ENCODE peak calls at places on chromosome 9, in five cellular contexts. S, O, Y, P and N are unnamed samples.

GRCh38 chr9:14722391-14723035 is at the start of gene CER1:
- DNase-seq in P (no peak), O (no peak), S (no peak), Y (no peak), N (no peak)

GRCh38 chr9:126676102-126676684 is 62.5 kb downstream of the LMX1B start:
- DNase-seq in Y (no peak), P (no peak), S (no peak), O (no peak), N (no peak)

GRCh38 chr9:95316794-95317118 is 753 bp downstream of the FANCC start:
- DNase-seq in P (peak), O (peak), S (peak), Y (peak), N (peak)

GRCh38 chr9:37371565-37372464 is 50.7 kb upstream of the GRHPR start:
- DNase-seq in Y (no peak), P (peak), O (no peak), S (no peak), N (peak)

GRCh38 chr9:22216730-22217160 is 207.6 kb upstream of the CDKN2B start:
- DNase-seq in P (peak), O (peak), Y (no peak), S (no peak), N (peak)

GRCh38 chr9:88875394-88875793 is 115.9 kb upstream of the S1PR3 start:
- DNase-seq in P (no peak), S (no peak), O (no peak), Y (no peak), N (no peak)

GRCh38 chr9:29564564-29564963 is 1991.3 kb upstream of the C9orf72 start:
- DNase-seq in O (no peak), P (peak), S (no peak), Y (no peak), N (no peak)

GRCh38 chr9:63816742-63817621 is 1468.0 kb downstream of the FOXD4L5 start:
- DNase-seq in O (no peak), Y (peak), P (peak), S (peak), N (peak)

GRCh38 chr9:111148390-111148993 is 110.2 kb upstream of the LPAR1 start:
- DNase-seq in P (peak), S (no peak), Y (no peak), O (no peak), N (peak)

GRCh38 chr9:74958587-74958986 is 5.9 kb upstream of the C9orf40 start:
- DNase-seq in Y (no peak), P (no peak), S (no peak), O (no peak), N (no peak)

GRCh38 chr9:31183866-31184265 is 1200.6 kb upstream of the ACO1 start:
- DNase-seq in Y (no peak), P (no peak), O (no peak), S (no peak), N (no peak)

GRCh38 chr9:4077499-4078102 is 222.3 kb downstream of the GLIS3 start:
- DNase-seq in O (peak), S (peak), Y (peak), P (peak), N (peak)

GRCh38 chr9:131545786-131546335 is 538 bp downstream of the PRRT1B start:
- DNase-seq in Y (no peak), O (no peak), S (no peak), P (no peak), N (no peak)

GRCh38 chr9:99607852-99608448 is 213.7 kb upstream of the NR4A3 start:
- DNase-seq in P (no peak), O (no peak), S (no peak), Y (no peak), N (no peak)

GRCh38 chr9:122217640-122218039 is 11.1 kb downstream of the LHX6 start:
- DNase-seq in O (no peak), P (no peak), Y (no peak), S (no peak), N (no peak)

GRCh38 chr9:122875523-122875922 is 29.6 kb downstream of the RC3H2 start:
- DNase-seq in O (no peak), Y (no peak), S (no peak), P (no peak), N (no peak)

GRCh38 chr9:85258823-85259370 is 482.9 kb downstream of the AGTPBP1 start:
- DNase-seq in S (no peak), P (peak), O (peak), Y (peak), N (peak)

GRCh38 chr9:78598120-78598519 is 301.2 kb downstream of the PSAT1 start:
- DNase-seq in P (no peak), Y (no peak), O (no peak), S (no peak), N (no peak)

GRCh38 chr9:38318755-38319495 is 73.6 kb upstream of the ALDH1B1 start:
- DNase-seq in Y (peak), S (no peak), O (no peak), P (peak), N (peak)

GRCh38 chr9:116336133-116336862 is 182.7 kb downstream of the PAPPA start:
- DNase-seq in O (no peak), P (peak), Y (no peak), S (no peak), N (peak)

GRCh38 chr9:76290555-76290954 is 103.7 kb downstream of the RFK start:
- DNase-seq in O (no peak), P (no peak), Y (no peak), S (no peak), N (no peak)

GRCh38 chr9:131361202-131361833 is 32.6 kb upstream of the PRRC2B start:
- DNase-seq in P (peak), S (peak), O (no peak), Y (peak), N (no peak)

GRCh38 chr9:134995792-134996120 is 78.0 kb upstream of the FCN1 start:
- DNase-seq in O (no peak), S (no peak), Y (no peak), P (no peak), N (no peak)

GRCh38 chr9:21305213-21305612 is at the start of gene IFNA5:
- DNase-seq in O (no peak), P (no peak), Y (no peak), S (no peak), N (no peak)

GRCh38 chr9:21558627-21559401 is 76.7 kb upstream of the IFNE start:
- DNase-seq in O (no peak), Y (no peak), P (peak), S (no peak), N (peak)

GRCh38 chr9:127583605-127584053 is 28.4 kb upstream of the STXBP1 start:
- DNase-seq in P (peak), Y (no peak), S (no peak), O (no peak), N (peak)

GRCh38 chr9:38634315-38634714 is 13.9 kb upstream of the ANKRD18A start:
- DNase-seq in O (no peak), Y (no peak), S (no peak), P (no peak), N (no peak)

GRCh38 chr9:134340475-134341186 is 14.4 kb downstream of the RXRA start:
- DNase-seq in S (peak), P (no peak), Y (no peak), O (no peak), N (no peak)

GRCh38 chr9:76926324-76926731 is 20.4 kb upstream of the PRUNE2 start:
- DNase-seq in O (no peak), Y (no peak), S (no peak), P (peak), N (peak)

GRCh38 chr9:21392270-21392669 is 7.1 kb upstream of the IFNA2 start:
- DNase-seq in Y (no peak), P (peak), O (peak), S (no peak), N (peak)

GRCh38 chr9:90433398-90433890 is 209.2 kb downstream of the DIRAS2 start:
- DNase-seq in S (peak), P (peak), O (no peak), Y (peak), N (peak)

GRCh38 chr9:109861499-109861898 is 81.5 kb downstream of the PALM2AKAP2 start:
- DNase-seq in P (peak), S (no peak), Y (no peak), O (no peak), N (peak)

GRCh38 chr9:117645245-117645636 is 59.0 kb upstream of the TLR4 start:
- DNase-seq in Y (no peak), S (no peak), P (no peak), O (no peak), N (no peak)

GRCh38 chr9:78029601-78030552 is 1.7 kb downstream of the GNAQ start:
- DNase-seq in O (no peak), S (no peak), P (no peak), Y (peak), N (peak)

GRCh38 chr9:94805585-94805984 is 79.1 kb downstream of the AOPEP start:
- DNase-seq in O (peak), P (peak), Y (no peak), S (no peak), N (peak)

GRCh38 chr9:131254107-131254491 is 22.2 kb downstream of the FAM78A start:
- DNase-seq in S (peak), P (peak), Y (peak), O (no peak), N (no peak)

GRCh38 chr9:4413856-4414255 is 76.4 kb upstream of the SLC1A1 start:
- DNase-seq in Y (no peak), P (no peak), O (no peak), S (no peak), N (no peak)

GRCh38 chr9:96116275-96117051 is 185.5 kb downstream of the HSD17B3 start:
- DNase-seq in O (no peak), S (no peak), P (no peak), Y (no peak), N (no peak)

DNA sequence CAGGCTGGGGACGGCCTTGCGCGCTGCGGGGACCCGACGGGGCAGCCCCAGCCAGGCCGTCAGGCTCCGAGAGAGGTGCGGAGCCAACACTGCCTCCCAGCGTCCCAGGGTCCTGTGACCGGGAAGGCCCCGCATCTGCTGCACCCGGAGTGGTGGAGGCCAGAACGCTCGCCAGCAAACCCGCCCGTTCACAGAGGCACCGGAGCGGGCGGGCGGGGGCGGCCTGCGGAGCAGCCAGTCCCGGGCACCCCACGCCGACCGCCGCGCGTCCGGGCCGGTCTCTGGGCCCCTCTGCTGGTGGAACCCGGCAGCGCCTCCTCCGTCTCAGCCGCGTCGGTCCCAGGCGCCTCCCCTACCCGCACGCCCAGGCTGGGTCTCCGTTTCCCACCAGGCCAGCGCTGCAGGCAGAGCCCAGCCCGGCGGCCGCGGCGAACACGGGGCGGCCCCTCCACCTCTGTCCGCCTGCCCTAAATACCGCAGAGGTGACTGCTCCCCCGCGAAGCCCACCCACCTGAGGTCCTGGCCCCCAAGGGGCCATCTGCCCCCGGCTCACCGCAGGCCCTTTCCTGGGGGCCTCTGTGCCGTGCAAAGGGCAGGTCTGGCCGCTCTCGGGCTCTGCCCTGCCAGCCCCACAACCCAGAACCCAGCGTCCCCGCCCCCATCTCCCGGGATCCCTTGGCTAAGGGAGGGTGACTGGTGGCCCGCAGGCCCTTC is 15.9 kb downstream of the EXD3 start:
- DNase-seq in O (no peak), S (no peak), Y (peak), P (peak), N (peak)
- H3K4me3 ChIP-seq in O (peak), S (peak), Y (peak), P (peak), N (peak)

GRCh38 chr9:113507256-113507655 is 43.7 kb downstream of the RGS3 start:
- DNase-seq in O (no peak), S (no peak), Y (no peak), P (no peak), N (no peak)
- TF ChIP-seq CTCF in O (no peak), S (no peak), Y (no peak), P (no peak), N (no peak)

GRCh38 chr9:136821333-136822031 is 13.7 kb downstream of the RABL6 start:
- DNase-seq in P (peak), S (no peak), Y (peak), O (no peak), N (peak)

GRCh38 chr9:136824496-136825225 is 16.9 kb downstream of the RABL6 start:
- DNase-seq in O (no peak), P (no peak), Y (no peak), S (no peak), N (no peak)

GRCh38 chr9:136825295-136826187 is 16.7 kb upstream of the AJM1 start:
- DNase-seq in O (no peak), P (no peak), S (no peak), Y (no peak), N (no peak)

GRCh38 chr9:136823136-136824046 is 15.6 kb downstream of the RABL6 start:
- DNase-seq in S (no peak), Y (no peak), P (no peak), O (no peak), N (no peak)

GRCh38 chr9:136820947-136821332 is 13.2 kb downstream of the RABL6 start:
- DNase-seq in Y (no peak), P (no peak), O (no peak), S (no peak), N (peak)
- H3K4me3 ChIP-seq in Y (peak), P (no peak), O (no peak), S (peak), N (peak)

DNA sequence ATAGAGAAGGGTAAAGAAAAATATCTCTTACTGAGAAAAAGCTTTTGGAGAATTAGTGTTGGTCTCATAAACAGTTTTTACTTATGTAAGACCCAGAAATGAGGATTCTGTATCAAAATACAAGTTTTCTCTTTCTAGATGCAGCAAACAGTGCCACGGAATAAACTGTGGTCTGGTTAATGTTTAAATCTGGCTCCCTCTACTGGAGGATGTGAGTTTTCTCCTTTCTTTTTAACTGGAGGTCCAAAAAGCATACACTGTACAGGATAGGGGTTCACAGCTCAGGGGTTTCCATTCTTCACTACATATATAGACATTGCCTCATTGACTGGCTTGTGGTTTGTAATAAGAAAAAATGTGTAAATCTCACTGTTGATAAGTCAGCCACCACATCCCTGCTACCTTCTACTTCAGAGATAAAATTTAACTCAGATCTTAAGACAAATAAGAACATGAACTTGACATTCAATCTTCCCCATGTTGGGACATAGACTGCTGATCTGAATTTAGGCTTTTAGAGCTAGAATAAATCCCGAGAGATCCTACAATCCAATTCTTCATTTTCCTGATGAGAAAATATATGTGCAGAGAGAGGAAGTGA is 98.9 kb downstream of the CFAP95 start:
- DNase-seq in P (peak), O (peak), Y (peak), S (no peak), N (peak)
- TF ChIP-seq CTCF in P (peak), O (peak), Y (peak), S (peak), N (peak)

GRCh38 chr9:82789155-82789824 is 273.7 kb downstream of the RASEF start:
- DNase-seq in S (no peak), O (no peak), Y (no peak), P (no peak), N (no peak)

GRCh38 chr9:82797539-82797938 is 265.4 kb downstream of the RASEF start:
- DNase-seq in S (no peak), P (no peak), Y (peak), O (no peak), N (no peak)

GRCh38 chr9:82790868-82791267 is 272.1 kb downstream of the RASEF start:
- DNase-seq in Y (no peak), S (no peak), O (no peak), P (no peak), N (no peak)

DNA sequence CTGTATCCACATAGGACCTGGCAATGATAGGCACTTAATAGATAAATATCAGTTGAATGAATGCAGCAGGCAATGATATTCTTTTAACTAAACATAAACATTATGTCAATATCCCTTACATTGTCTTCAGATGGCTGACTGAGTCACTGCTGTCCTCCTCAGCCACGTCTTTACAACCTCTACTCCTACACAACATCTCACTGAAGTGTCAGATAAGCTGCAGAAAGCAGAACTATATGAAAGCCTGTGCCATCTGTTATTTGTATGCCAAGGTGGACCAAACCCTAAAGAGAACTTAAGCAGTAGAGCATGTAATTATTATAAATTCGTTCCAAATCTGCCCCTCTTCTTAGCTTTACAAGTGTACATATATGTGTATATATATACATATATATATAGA is 271.3 kb downstream of the RASEF start:
- DNase-seq in S (no peak), O (no peak), P (no peak), Y (no peak), N (no peak)
- H3K4me3 ChIP-seq in S (no peak), O (no peak), P (no peak), Y (no peak), N (no peak)

GRCh38 chr9:2157277-2158105 is 142.3 kb downstream of the SMARCA2 start:
- DNase-seq in Y (no peak), S (peak), P (peak), O (no peak), N (peak)

GRCh38 chr9:2155966-2156365 is 140.8 kb downstream of the SMARCA2 start:
- DNase-seq in O (no peak), P (no peak), S (no peak), Y (no peak), N (no peak)

GRCh38 chr9:2158729-2159128 is 143.6 kb downstream of the SMARCA2 start:
- DNase-seq in S (no peak), Y (no peak), P (no peak), O (no peak), N (no peak)

GRCh38 chr9:2159521-2160417 is 144.6 kb downstream of the SMARCA2 start:
- DNase-seq in S (no peak), Y (no peak), P (peak), O (no peak), N (peak)

DNA sequence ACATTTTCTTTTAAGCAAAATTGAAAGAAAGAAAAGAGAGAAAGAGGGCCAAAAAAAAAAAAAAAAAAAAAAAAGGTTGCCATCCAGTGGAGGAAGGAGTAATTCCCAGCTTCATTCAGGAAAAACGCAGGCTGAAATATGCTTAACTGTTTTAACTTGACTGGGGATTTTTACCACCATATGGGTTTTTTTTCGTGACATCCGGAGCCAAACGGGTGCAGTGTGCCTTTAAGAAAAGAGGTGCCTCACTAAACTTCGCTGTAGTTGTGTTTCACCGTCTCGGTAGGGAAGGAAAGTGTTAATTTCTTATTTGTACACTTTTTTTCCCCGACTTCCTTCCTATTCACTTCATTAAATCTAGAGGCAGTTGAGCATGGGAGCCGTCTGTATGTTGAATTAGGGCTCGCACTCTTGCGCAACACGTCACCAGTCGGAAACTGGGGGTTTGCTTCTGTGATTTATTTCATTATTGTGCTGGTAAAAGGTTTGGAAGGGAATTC is 143.0 kb downstream of the SMARCA2 start:
- DNase-seq in Y (peak), S (peak), O (no peak), P (peak), N (peak)
- TF ChIP-seq CTCF in Y (peak), S (no peak), O (no peak), P (no peak), N (peak)

GRCh38 chr9:125537442-125538091 is 169.4 kb downstream of the MAPKAP1 start:
- DNase-seq in Y (no peak), S (no peak), O (no peak), P (no peak), N (no peak)

GRCh38 chr9:125536184-125537152 is 170.5 kb downstream of the MAPKAP1 start:
- DNase-seq in Y (no peak), P (peak), S (no peak), O (no peak), N (no peak)

GRCh38 chr9:125540497-125540896 is 166.5 kb downstream of the MAPKAP1 start:
- DNase-seq in Y (no peak), O (no peak), P (no peak), S (no peak), N (no peak)

GRCh38 chr9:125534934-125535701 is 171.9 kb downstream of the MAPKAP1 start:
- DNase-seq in Y (peak), O (no peak), S (no peak), P (no peak), N (no peak)

GRCh38 chr9:125538092-125538473 is 168.9 kb downstream of the MAPKAP1 start:
- DNase-seq in O (peak), S (no peak), P (peak), Y (no peak), N (peak)
- H3K4me3 ChIP-seq in O (peak), S (no peak), P (peak), Y (no peak), N (no peak)

GRCh38 chr9:93036887-93037475 is 21.5 kb upstream of the SUSD3 start:
- DNase-seq in O (no peak), S (no peak), P (no peak), Y (no peak), N (no peak)
- TF ChIP-seq CTCF in O (no peak), S (no peak), P (no peak), Y (no peak), N (no peak)

GRCh38 chr9:129496187-129497063 is 124.5 kb downstream of the C9orf50 start:
- DNase-seq in P (peak), S (peak), Y (peak), O (peak), N (peak)
- H3K4me3 ChIP-seq in P (peak), S (peak), Y (peak), O (peak), N (peak)